ENCODE peak calls at places on chromosomes 13 and 19, in four cellular contexts. X is neural crest cell, P is NCI-H1048, G is uterus. L is an unnamed sample.

GRCh38 chr13:34459856-34460255 is 482.2 kb upstream of the NBEA start:
- DNase-seq in P (no peak), X (no peak), G (no peak), L (no peak)

GRCh38 chr13:100833427-100833826 is 158.8 kb upstream of the TMTC4 start:
- DNase-seq in P (no peak), G (no peak), X (no peak), L (no peak)

GRCh38 chr19:49847731-49848696 is 2.9 kb upstream of the PTOV1 start:
- DNase-seq in G (no peak), X (no peak), P (no peak), L (no peak)

GRCh38 chr19:16085115-16085514 is 8.8 kb downstream of the TPM4 start:
- DNase-seq in P (no peak), G (no peak), X (no peak), L (no peak)

GRCh38 chr19:19782783-19783182 is 38.8 kb downstream of the ZNF506 start:
- DNase-seq in X (no peak), P (no peak), G (no peak), L (no peak)

GRCh38 chr13:77781804-77782203 is 84.3 kb downstream of the SLAIN1 start:
- DNase-seq in G (no peak), P (no peak), X (no peak), L (no peak)

GRCh38 chr13:57846600-57847173 is 215.1 kb downstream of the PCDH17 start:
- DNase-seq in P (no peak), X (no peak), G (no peak), L (no peak)

GRCh38 chr19:35142531-35143230 is 374 bp upstream of the FXYD7 start:
- DNase-seq in X (peak; percentile 66), P (no peak), G (no peak), L (peak; percentile 81)

GRCh38 chr13:36834299-36834698 is 15.3 kb downstream of the RFXAP start:
- DNase-seq in X (no peak), P (no peak), G (no peak), L (no peak)

GRCh38 chr19:47719047-47719885 is 6.0 kb downstream of the EHD2 start:
- DNase-seq in G (peak; percentile 93), X (no peak), P (no peak), L (no peak)

GRCh38 chr13:67574320-67575233 is 344.4 kb upstream of the PCDH9 start:
- DNase-seq in G (no peak), P (peak; percentile 1), X (no peak), L (no peak)

L was measured in 8988T.